ENCODE peak calls at places on chromosomes 6 and 20, in four cellular contexts. C is OCI-LY7, T is AG09309, L is lower lobe of right lung. H is an unnamed sample.
A peak's percentile ranks its signal among the peaks of the same experiment; 100 is the strongest.

GRCh38 chr20:59565768-59566461 is 38.4 kb upstream of the PHACTR3 start:
- DNase-seq in L (no peak), T (no peak), C (no peak), H (no peak)

GRCh38 chr6:161668665-161669064 is 394.8 kb upstream of the AGPAT4 start:
- DNase-seq in T (no peak), C (no peak), L (no peak), H (no peak)

GRCh38 chr6:112938656-112939055 is 591.5 kb downstream of the RFPL4B start:
- DNase-seq in C (no peak), L (no peak), T (no peak), H (no peak)

GRCh38 chr20:61364147-61364546 is 112.1 kb downstream of the CDH4 start:
- DNase-seq in T (no peak), C (no peak), L (no peak), H (no peak)

GRCh38 chr6:41191569-41191968 is 9.4 kb downstream of the TREML2 start:
- DNase-seq in L (peak; percentile 78), T (no peak), C (peak; percentile 31), H (peak; percentile 53)

GRCh38 chr6:320351-321157 is 28.3 kb downstream of the DUSP22 start:
- DNase-seq in L (no peak), T (no peak), C (no peak), H (no peak)

GRCh38 chr6:19812512-19813119 is 24.6 kb upstream of the ID4 start:
- DNase-seq in C (peak; percentile 69), L (no peak), T (peak; percentile 46), H (no peak)

GRCh38 chr6:75620387-75621304 is 19.0 kb downstream of the SENP6 start:
- DNase-seq in T (no peak), L (no peak), C (no peak), H (no peak)

GRCh38 chr20:43185901-43186300 is 3.8 kb downstream of the PTPRT start:
- DNase-seq in T (no peak), L (no peak), C (no peak), H (no peak)

GRCh38 chr6:135850882-135851281 is 619 bp upstream of the PDE7B start:
- DNase-seq in L (no peak), T (no peak), C (no peak), H (no peak)

GRCh38 chr6:158595223-158595622 is 35.3 kb downstream of the TMEM181 start:
- DNase-seq in L (no peak), T (no peak), C (peak; percentile 19), H (no peak)

GRCh38 chr6:75167851-75168250 is 38.0 kb downstream of the COL12A1 start:
- DNase-seq in C (no peak), L (no peak), T (no peak), H (no peak)

GRCh38 chr6:165605901-165606739 is 56.9 kb downstream of the PDE10A start:
- DNase-seq in T (no peak), L (no peak), C (no peak), H (no peak)

GRCh38 chr6:55694148-55694547 is 115.2 kb upstream of the HMGCLL1 start:
- DNase-seq in C (no peak), L (no peak), T (peak; percentile 14), H (no peak)

GRCh38 chr6:141688916-141689315 is 443.8 kb upstream of the GJE1 start:
- DNase-seq in T (no peak), L (no peak), C (no peak), H (no peak)

GRCh38 chr6:111712398-111712797 is 106.7 kb upstream of the TRAF3IP2 start:
- DNase-seq in C (no peak), T (no peak), L (no peak), H (no peak)

GRCh38 chr6:43820486-43820885 is 50.5 kb downstream of the VEGFA start:
- DNase-seq in L (no peak), T (no peak), C (no peak), H (no peak)

GRCh38 chr6:85388531-85388930 is 61.4 kb upstream of the NT5E start:
- DNase-seq in L (no peak), C (no peak), T (no peak), H (no peak)

GRCh38 chr20:17667445-17667844 is 14.6 kb downstream of the RRBP1 start:
- DNase-seq in T (no peak), C (no peak), L (no peak), H (no peak)

GRCh38 chr6:142946924-142947701 is 2.1 kb upstream of the HIVEP2 start:
- DNase-seq in C (peak; percentile 75), L (peak; percentile 88), T (no peak), H (peak; percentile 91)

GRCh38 chr6:26125015-26125690 is 37.9 kb downstream of the HFE start:
- DNase-seq in L (peak; percentile 58), C (peak; percentile 74), T (no peak), H (no peak)

GRCh38 chr20:54062812-54063280 is 7.5 kb downstream of the BCAS1 start:
- DNase-seq in T (peak; percentile 38), L (no peak), C (peak; percentile 62), H (no peak)

GRCh38 chr20:49851234-49851755 is 38.7 kb downstream of the SLC9A8 start:
- DNase-seq in T (no peak), L (no peak), C (no peak), H (no peak)

GRCh38 chr6:35251949-35252348 is 7.6 kb upstream of the ZNF76 start:
- DNase-seq in C (no peak), L (no peak), T (no peak), H (no peak)

GRCh38 chr6:25061289-25061945 is 125.7 kb upstream of the RIPOR2 start:
- DNase-seq in T (no peak), L (no peak), C (no peak), H (no peak)